ENCODE peak calls at places on chromosomes 11 and 22, in seven cellular contexts. J is HCT116, C is spleen, U is stomach, F is sigmoid colon, T is suprapubic skin, N is breast epithelium. S is an unnamed sample.

GRCh38 chr22:23847991-23848864 is 9.4 kb upstream of the DERL3 start:
- DNase-seq in N (no peak), U (no peak), F (no peak), C (peak), J (no peak), T (no peak), S (no peak)

GRCh38 chr22:31093090-31093850 is 12.2 kb downstream of the SMTN start:
- DNase-seq in U (peak), J (no peak), F (peak), T (no peak), N (no peak), C (no peak), S (peak)

GRCh38 chr11:7538466-7539454 is 25.0 kb downstream of the PPFIBP2 start:
- DNase-seq in U (no peak), F (no peak), C (no peak), T (no peak), N (no peak), J (no peak), S (no peak)

GRCh38 chr22:19094393-19094997 is 27.7 kb downstream of the DGCR2 start:
- DNase-seq in C (no peak), N (no peak), F (no peak), T (no peak), J (no peak), U (no peak), S (no peak)

GRCh38 chr11:112734207-112734606 is 227.0 kb upstream of the NCAM1 start:
- DNase-seq in T (no peak), F (no peak), N (no peak), J (no peak), C (no peak), U (peak), S (no peak)

GRCh38 chr11:9629064-9629463 is 34.8 kb upstream of the SWAP70 start:
- DNase-seq in J (no peak), F (no peak), C (no peak), T (no peak), U (no peak), N (no peak), S (peak)

GRCh38 chr11:124113890-124114289 is 1.4 kb upstream of the VWA5A start:
- DNase-seq in U (no peak), C (no peak), N (no peak), T (no peak), F (no peak), J (no peak), S (no peak)

GRCh38 chr11:13091804-13092203 is 82.7 kb downstream of the RASSF10 start:
- DNase-seq in J (no peak), C (no peak), T (no peak), U (no peak), F (no peak), N (no peak), S (no peak)

GRCh38 chr11:118592616-118593367 is 14.6 kb upstream of the PHLDB1 start:
- DNase-seq in F (no peak), C (no peak), N (no peak), T (no peak), U (peak), J (no peak), S (no peak)

GRCh38 chr22:39808087-39808486 is 85.5 kb downstream of the ENTHD1 start:
- DNase-seq in C (no peak), J (peak), N (no peak), T (no peak), F (no peak), U (no peak), S (no peak)

GRCh38 chr11:82732734-82733443 is 775 bp downstream of the FAM181B start:
- DNase-seq in F (no peak), J (no peak), N (no peak), T (no peak), C (peak), U (no peak), S (peak)

GRCh38 chr11:69422645-69423044 is 58.8 kb upstream of the LINC01488 start:
- DNase-seq in U (no peak), C (peak), T (no peak), F (no peak), J (no peak), N (no peak), S (no peak)

GRCh38 chr22:47965066-47965465 is 1202.6 kb downstream of the TBC1D22A start:
- DNase-seq in F (no peak), T (no peak), N (no peak), C (no peak), J (no peak), U (no peak), S (no peak)

GRCh38 chr11:10303558-10304363 is 1.1 kb upstream of the ADM start:
- DNase-seq in J (no peak), F (no peak), U (peak), C (peak), N (peak), T (peak), S (no peak)

GRCh38 chr11:65501530-65502273 is 2.9 kb downstream of the MALAT1 start:
- DNase-seq in N (no peak), J (no peak), C (no peak), U (no peak), F (peak), T (peak), S (no peak)

GRCh38 chr11:72834905-72835304 is 20.7 kb downstream of the ATG16L2 start:
- DNase-seq in U (no peak), N (no peak), C (no peak), F (no peak), T (no peak), J (no peak), S (no peak)

GRCh38 chr11:2699531-2700414 is at the start of gene KCNQ1OT1:
- DNase-seq in N (peak), J (peak), T (peak), U (peak), C (peak), F (peak), S (peak)

GRCh38 chr11:25734592-25735211 is 597.2 kb upstream of the ANO3 start:
- DNase-seq in C (no peak), N (no peak), T (no peak), J (no peak), F (no peak), U (no peak), S (no peak)

GRCh38 chr11:81070948-81071347 is 1630.1 kb upstream of the TENM4 start:
- DNase-seq in N (no peak), T (no peak), C (no peak), J (no peak), U (no peak), F (no peak), S (peak)

GRCh38 chr22:35275580-35275979 is 18.3 kb downstream of the HMGXB4 start:
- DNase-seq in J (no peak), U (no peak), T (no peak), F (no peak), C (no peak), N (no peak), S (no peak)

GRCh38 chr11:60831501-60832079 is 10.3 kb upstream of the CCDC86 start:
- DNase-seq in U (no peak), F (no peak), T (no peak), C (no peak), J (no peak), N (no peak), S (no peak)

GRCh38 chr22:21984793-21985192 is 2.2 kb upstream of the TOP3B start:
- DNase-seq in C (peak), U (no peak), J (peak), F (no peak), N (no peak), T (no peak), S (no peak)

GRCh38 chr11:61971177-61972111 is 4.0 kb upstream of the FTH1 start:
- DNase-seq in T (peak), N (peak), C (peak), J (peak), F (peak), U (peak), S (peak)

GRCh38 chr11:61969391-61969758 is 1.9 kb upstream of the FTH1 start:
- DNase-seq in N (no peak), F (no peak), J (no peak), C (no peak), T (no peak), U (no peak), S (no peak)

GRCh38 chr11:61967924-61968757 is 707 bp upstream of the FTH1 start:
- DNase-seq in J (no peak), F (peak), N (peak), T (peak), C (peak), U (peak), S (no peak)

GRCh38 chr11:61968758-61969390 is 1.4 kb upstream of the FTH1 start:
- DNase-seq in U (peak), N (peak), F (peak), C (peak), T (no peak), J (no peak), S (no peak)

DNA sequence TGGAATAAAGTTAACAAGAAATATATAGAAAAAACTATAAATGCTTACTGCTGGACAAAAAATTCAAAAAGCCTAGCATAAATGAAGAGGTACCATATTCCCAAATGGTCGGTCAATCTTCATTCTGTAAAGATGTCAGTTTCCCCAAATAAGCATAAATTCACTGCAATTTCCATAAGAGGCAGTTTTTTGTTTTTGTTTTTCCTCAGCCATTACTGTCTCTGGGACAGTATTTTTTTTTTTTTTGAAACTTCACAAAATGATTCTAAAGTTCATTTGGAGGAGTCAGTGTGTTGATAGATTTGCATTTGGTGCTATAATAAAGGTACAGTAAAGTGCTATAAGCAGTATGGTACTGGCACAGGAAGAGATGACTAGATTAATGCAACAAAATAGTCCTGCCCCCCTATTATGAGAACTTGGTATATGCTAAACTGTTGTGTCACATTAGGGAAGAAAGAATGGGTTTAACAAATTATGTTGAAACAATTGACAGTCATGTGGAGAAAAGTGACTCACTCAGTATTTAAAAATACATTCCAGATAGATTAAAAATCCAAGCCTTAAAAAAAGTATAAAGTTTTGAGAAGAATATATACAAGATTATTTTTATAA is 2.5 kb upstream of the FTH1 start:
- DNase-seq in T (no peak), F (no peak), C (no peak), U (no peak), N (no peak), J (no peak), S (no peak)
- TF ChIP-seq POLR2A in T (peak), F (no peak), C (no peak), U (no peak), N (no peak), J (no peak), S (no peak)

GRCh38 chr11:27413218-27413617 is 50.2 kb upstream of the CCDC34 start:
- DNase-seq in F (no peak), T (no peak), U (no peak), J (no peak), C (no peak), N (no peak), S (no peak)
- TF ChIP-seq POLR2AphosphoS5 in F (no peak), T (no peak), U (no peak), J (no peak), C (no peak), N (no peak), S (no peak)

DNA sequence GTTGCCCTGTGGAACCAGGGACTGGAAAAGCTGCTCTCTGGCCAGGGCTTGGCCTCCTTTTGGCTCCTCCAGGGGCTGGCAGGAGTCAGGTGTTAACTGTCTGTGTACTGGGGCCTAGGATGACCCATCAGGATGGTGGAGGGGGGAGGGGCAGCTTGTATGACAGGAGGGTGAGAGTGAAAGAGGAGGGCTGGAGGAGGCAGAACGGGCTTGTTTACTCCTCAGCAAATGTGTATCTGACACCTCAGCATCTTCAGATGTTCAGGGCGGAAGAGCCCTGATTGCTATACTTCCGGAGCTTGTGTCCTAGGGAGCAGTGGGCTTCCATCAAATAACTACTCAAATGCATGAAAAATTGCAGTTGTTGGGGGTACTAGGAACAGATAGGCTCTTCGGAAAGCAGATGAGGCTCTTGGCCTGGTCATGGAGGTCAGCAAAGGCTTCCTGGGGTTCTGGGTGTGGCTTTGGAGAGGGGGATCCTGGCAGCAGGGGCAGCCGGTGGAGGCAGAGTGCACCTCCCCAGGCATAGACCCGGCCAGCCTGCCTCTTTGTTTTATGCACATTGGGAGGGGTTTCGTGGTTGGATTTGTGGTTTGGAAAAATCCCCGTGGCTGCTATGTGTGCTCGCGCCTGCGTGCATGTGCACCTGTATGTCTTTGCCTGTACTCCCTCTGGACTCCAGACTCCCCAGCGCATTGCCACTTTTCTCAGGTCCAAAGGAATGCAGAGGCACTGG is 31.2 kb downstream of the CD82 start:
- DNase-seq in U (no peak), N (no peak), J (no peak), C (no peak), F (no peak), T (no peak), S (no peak)
- TF ChIP-seq POLR2A in U (no peak), N (no peak), J (no peak), C (no peak), F (no peak), T (no peak), S (no peak)

GRCh38 chr22:37701121-37701786 is 4.4 kb downstream of the TRIOBP start:
- DNase-seq in F (no peak), J (no peak), U (peak), T (no peak), C (no peak), N (no peak), S (no peak)
- TF ChIP-seq POLR2AphosphoS5 in F (no peak), J (no peak), U (no peak), T (no peak), C (no peak), N (no peak), S (no peak)

GRCh38 chr11:87662287-87662686 is 513.0 kb downstream of the RAB38 start:
- DNase-seq in C (no peak), T (no peak), F (no peak), N (no peak), J (no peak), U (no peak), S (no peak)

GRCh38 chr11:87666730-87667129 is 508.5 kb downstream of the RAB38 start:
- DNase-seq in F (no peak), N (no peak), C (no peak), U (no peak), T (no peak), J (no peak), S (no peak)

GRCh38 chr11:87659807-87660206 is 515.4 kb downstream of the RAB38 start:
- DNase-seq in F (no peak), C (no peak), N (no peak), T (no peak), U (no peak), J (no peak), S (no peak)

DNA sequence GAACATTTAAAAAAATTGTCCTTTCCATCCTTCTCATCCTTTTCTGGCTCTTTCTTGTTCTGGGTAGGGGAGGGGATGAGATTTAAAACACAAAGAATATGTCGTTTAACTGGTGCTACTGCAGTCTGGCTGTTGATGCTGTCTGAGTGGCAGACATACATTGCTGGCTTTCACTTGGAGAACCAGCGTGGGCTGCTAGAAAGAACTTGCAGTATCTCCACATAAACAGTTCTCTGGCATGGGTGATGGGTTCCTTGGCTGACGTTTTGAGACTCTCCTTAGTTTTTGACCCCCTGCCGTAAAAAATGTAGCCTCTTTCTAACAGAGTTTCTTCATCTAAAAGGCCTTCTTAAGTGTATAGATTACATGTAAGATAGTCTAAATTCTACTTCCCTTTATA is 514.0 kb downstream of the RAB38 start:
- DNase-seq in C (no peak), N (no peak), F (no peak), U (no peak), T (no peak), J (no peak), S (no peak)
- TF ChIP-seq POLR2A in C (no peak), N (no peak), F (no peak), U (no peak), T (no peak), J (no peak), S (no peak)

GRCh38 chr11:1279674-1280055 is 29.8 kb downstream of the TOLLIP start:
- DNase-seq in C (peak), J (no peak), U (no peak), N (no peak), F (no peak), T (no peak), S (no peak)

GRCh38 chr11:1281326-1281973 is 28.0 kb downstream of the TOLLIP start:
- DNase-seq in N (no peak), T (no peak), C (peak), U (no peak), J (no peak), F (no peak), S (no peak)

GRCh38 chr11:1278766-1279673 is 30.4 kb downstream of the TOLLIP start:
- DNase-seq in C (peak), U (no peak), N (no peak), T (no peak), F (no peak), J (no peak), S (no peak)

GRCh38 chr11:1281974-1282365 is 27.5 kb downstream of the TOLLIP start:
- DNase-seq in U (no peak), T (no peak), N (no peak), F (no peak), C (peak), J (no peak), S (no peak)

GRCh38 chr11:1280116-1281035 is 29.1 kb downstream of the TOLLIP start:
- DNase-seq in J (no peak), F (no peak), N (no peak), U (no peak), C (peak), T (no peak), S (no peak)
- TF ChIP-seq POLR2AphosphoS5 in J (no peak), F (no peak), N (no peak), U (no peak), C (peak), T (no peak), S (no peak)

GRCh38 chr11:110580571-110580970 is 131.7 kb downstream of the ARHGAP20 start:
- DNase-seq in C (no peak), T (no peak), U (no peak), N (no peak), J (no peak), F (no peak), S (no peak)
- TF ChIP-seq POLR2A in C (no peak), T (no peak), U (no peak), N (no peak), J (no peak), F (no peak), S (no peak)

DNA sequence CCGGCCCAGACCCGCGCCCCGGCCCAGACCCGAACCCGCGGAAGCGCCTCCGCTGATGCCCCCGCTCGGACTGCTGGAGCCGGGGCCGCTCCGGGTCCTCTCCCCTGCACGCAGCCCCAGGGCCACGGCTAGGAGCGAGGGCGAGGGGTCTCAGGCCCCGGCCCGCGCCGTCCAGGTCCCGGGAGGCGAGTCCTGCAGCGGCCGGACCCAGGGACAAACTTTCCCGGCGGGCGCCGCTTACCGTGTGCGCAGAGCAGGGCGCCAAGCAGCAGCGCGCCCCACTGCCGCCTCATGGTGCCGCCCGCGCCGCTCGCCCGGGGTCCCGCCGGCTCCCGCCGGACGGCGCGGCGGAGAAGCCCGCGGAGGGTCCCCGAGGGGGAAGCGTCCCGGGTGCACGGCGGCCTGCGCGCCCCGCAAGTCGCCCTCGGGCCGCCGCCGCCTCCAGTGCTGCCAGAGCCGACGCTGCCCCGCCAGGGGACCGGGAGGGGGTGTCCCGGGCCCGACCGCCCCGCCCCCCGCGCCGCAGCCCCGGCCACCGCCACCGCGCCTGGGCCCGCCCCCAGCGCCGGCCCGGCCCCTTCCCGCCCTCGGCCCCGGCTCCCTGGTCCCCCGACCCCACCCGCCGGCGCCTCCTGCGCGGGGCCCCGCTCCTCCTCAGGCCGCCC is at the start of gene LRP4:
- DNase-seq in N (no peak), T (no peak), F (peak), U (peak), J (no peak), C (peak), S (peak)
- TF ChIP-seq POLR2AphosphoS5 in N (no peak), T (no peak), F (no peak), U (no peak), J (peak), C (no peak), S (no peak)

GRCh38 chr11:22076215-22076930 is 116.5 kb upstream of the ANO5 start:
- DNase-seq in F (no peak), C (no peak), T (no peak), N (no peak), J (no peak), U (no peak), S (no peak)
- TF ChIP-seq POLR2A in F (no peak), C (no peak), T (no peak), N (no peak), J (no peak), U (no peak), S (no peak)

DNA sequence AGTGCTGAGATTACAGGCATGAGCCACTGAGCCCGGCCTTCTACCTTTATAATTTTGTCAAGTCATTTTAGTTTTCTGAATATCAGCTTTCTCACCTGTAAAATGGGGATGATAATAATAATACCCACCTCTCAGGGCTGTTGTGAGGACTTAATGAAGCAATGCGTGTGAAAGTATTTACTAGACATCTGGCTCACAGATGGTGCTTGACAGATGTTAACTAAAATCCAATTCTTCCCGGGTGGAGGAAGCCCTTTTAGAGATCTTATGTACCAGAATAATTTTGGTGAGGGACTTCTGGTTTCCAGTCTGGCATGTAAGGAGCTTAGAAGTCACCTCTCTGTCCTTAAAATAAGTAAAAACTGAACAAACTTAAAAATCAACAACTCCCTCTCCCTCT is 43.7 kb upstream of the NUP160 start:
- DNase-seq in N (no peak), T (no peak), U (no peak), J (no peak), C (no peak), F (no peak), S (no peak)
- TF ChIP-seq POLR2AphosphoS5 in N (no peak), T (no peak), U (no peak), J (no peak), C (no peak), F (no peak), S (no peak)

S was measured in GM12891.